ENCODE peak calls at places on chromosomes 1 and 21, in ten cellular contexts. One of them, this sample, is unnamed.

GRCh38 chr1:22636369-22636768 is at the start of gene C1QA:
- DNase-seq in small intestine: no peak
- DNase-seq in left ventricle myocardium inferior: peak
- DNase-seq in HCT116: no peak
- DNase-seq in uterus: no peak
- DNase-seq in CD8-positive, alpha-beta T cell: no peak
- DNase-seq in hepatocyte: no peak
- DNase-seq in dorsolateral prefrontal cortex: peak
- DNase-seq in heart right ventricle: peak
- DNase-seq in brain microvascular endothelial cell: no peak
- DNase-seq in this sample: peak

GRCh38 chr1:87972818-87973217 is 644.1 kb downstream of the LMO4 start:
- DNase-seq in small intestine: no peak
- DNase-seq in left ventricle myocardium inferior: no peak
- DNase-seq in HCT116: no peak
- DNase-seq in uterus: no peak
- DNase-seq in CD8-positive, alpha-beta T cell: no peak
- DNase-seq in hepatocyte: no peak
- DNase-seq in dorsolateral prefrontal cortex: no peak
- DNase-seq in heart right ventricle: no peak
- DNase-seq in brain microvascular endothelial cell: no peak
- DNase-seq in this sample: no peak

GRCh38 chr1:156717411-156717810 is 10.9 kb upstream of the METTL25B start:
- DNase-seq in small intestine: no peak
- DNase-seq in left ventricle myocardium inferior: no peak
- DNase-seq in HCT116: no peak
- DNase-seq in uterus: no peak
- DNase-seq in CD8-positive, alpha-beta T cell: no peak
- DNase-seq in hepatocyte: no peak
- DNase-seq in dorsolateral prefrontal cortex: no peak
- DNase-seq in heart right ventricle: no peak
- DNase-seq in brain microvascular endothelial cell: no peak
- DNase-seq in this sample: no peak

GRCh38 chr1:165352442-165353293 is 3.8 kb downstream of the LMX1A start:
- DNase-seq in small intestine: peak
- DNase-seq in left ventricle myocardium inferior: no peak
- DNase-seq in HCT116: no peak
- DNase-seq in uterus: no peak
- DNase-seq in CD8-positive, alpha-beta T cell: no peak
- DNase-seq in hepatocyte: peak
- DNase-seq in dorsolateral prefrontal cortex: no peak
- DNase-seq in heart right ventricle: no peak
- DNase-seq in brain microvascular endothelial cell: no peak
- DNase-seq in this sample: no peak

GRCh38 chr21:42028754-42029385 is 18.7 kb upstream of the ZBTB21 start:
- DNase-seq in small intestine: peak
- DNase-seq in left ventricle myocardium inferior: no peak
- DNase-seq in HCT116: no peak
- DNase-seq in uterus: no peak
- DNase-seq in CD8-positive, alpha-beta T cell: no peak
- DNase-seq in hepatocyte: no peak
- DNase-seq in dorsolateral prefrontal cortex: no peak
- DNase-seq in heart right ventricle: no peak
- DNase-seq in brain microvascular endothelial cell: no peak
- DNase-seq in this sample: no peak

GRCh38 chr21:36015096-36015495 is 45.2 kb downstream of the SETD4 start:
- DNase-seq in small intestine: no peak
- DNase-seq in left ventricle myocardium inferior: no peak
- DNase-seq in HCT116: no peak
- DNase-seq in uterus: no peak
- DNase-seq in CD8-positive, alpha-beta T cell: no peak
- DNase-seq in hepatocyte: no peak
- DNase-seq in dorsolateral prefrontal cortex: no peak
- DNase-seq in heart right ventricle: no peak
- DNase-seq in brain microvascular endothelial cell: no peak
- DNase-seq in this sample: no peak

GRCh38 chr1:230306158-230306557 is 120.0 kb downstream of the PGBD5 start:
- DNase-seq in small intestine: no peak
- DNase-seq in left ventricle myocardium inferior: no peak
- DNase-seq in HCT116: no peak
- DNase-seq in uterus: no peak
- DNase-seq in CD8-positive, alpha-beta T cell: no peak
- DNase-seq in hepatocyte: no peak
- DNase-seq in dorsolateral prefrontal cortex: no peak
- DNase-seq in heart right ventricle: no peak
- DNase-seq in brain microvascular endothelial cell: no peak
- DNase-seq in this sample: no peak

GRCh38 chr1:172293379-172293778 is 127.1 kb upstream of the C1orf105 start:
- DNase-seq in small intestine: no peak
- DNase-seq in left ventricle myocardium inferior: no peak
- DNase-seq in HCT116: no peak
- DNase-seq in uterus: no peak
- DNase-seq in CD8-positive, alpha-beta T cell: no peak
- DNase-seq in hepatocyte: no peak
- DNase-seq in dorsolateral prefrontal cortex: no peak
- DNase-seq in heart right ventricle: no peak
- DNase-seq in brain microvascular endothelial cell: no peak
- DNase-seq in this sample: no peak

GRCh38 chr1:30258876-30259275 is 464.5 kb downstream of the MATN1 start:
- DNase-seq in small intestine: no peak
- DNase-seq in left ventricle myocardium inferior: no peak
- DNase-seq in HCT116: no peak
- DNase-seq in uterus: no peak
- DNase-seq in CD8-positive, alpha-beta T cell: no peak
- DNase-seq in hepatocyte: no peak
- DNase-seq in dorsolateral prefrontal cortex: no peak
- DNase-seq in heart right ventricle: no peak
- DNase-seq in brain microvascular endothelial cell: no peak
- DNase-seq in this sample: no peak
- H3K27ac ChIP-seq in small intestine: no peak
- H3K27ac ChIP-seq in left ventricle myocardium inferior: no peak
- H3K27ac ChIP-seq in HCT116: no peak
- H3K27ac ChIP-seq in uterus: no peak
- H3K27ac ChIP-seq in CD8-positive, alpha-beta T cell: no peak
- H3K27ac ChIP-seq in hepatocyte: no peak
- H3K27ac ChIP-seq in dorsolateral prefrontal cortex: no peak
- H3K27ac ChIP-seq in heart right ventricle: no peak
- H3K27ac ChIP-seq in brain microvascular endothelial cell: no peak
- H3K27ac ChIP-seq in this sample: no peak

GRCh38 chr1:182631954-182632353 is 27.8 kb upstream of the RGS16 start:
- DNase-seq in small intestine: no peak
- DNase-seq in left ventricle myocardium inferior: no peak
- DNase-seq in HCT116: no peak
- DNase-seq in uterus: no peak
- DNase-seq in CD8-positive, alpha-beta T cell: no peak
- DNase-seq in hepatocyte: no peak
- DNase-seq in dorsolateral prefrontal cortex: no peak
- DNase-seq in heart right ventricle: no peak
- DNase-seq in brain microvascular endothelial cell: no peak
- DNase-seq in this sample: no peak

GRCh38 chr1:182629674-182630073 is 25.5 kb upstream of the RGS16 start:
- DNase-seq in small intestine: no peak
- DNase-seq in left ventricle myocardium inferior: no peak
- DNase-seq in HCT116: no peak
- DNase-seq in uterus: no peak
- DNase-seq in CD8-positive, alpha-beta T cell: peak
- DNase-seq in hepatocyte: no peak
- DNase-seq in dorsolateral prefrontal cortex: no peak
- DNase-seq in heart right ventricle: no peak
- DNase-seq in brain microvascular endothelial cell: no peak
- DNase-seq in this sample: no peak

GRCh38 chr1:182631058-182631677 is 27.0 kb upstream of the RGS16 start:
- DNase-seq in small intestine: no peak
- DNase-seq in left ventricle myocardium inferior: no peak
- DNase-seq in HCT116: no peak
- DNase-seq in uterus: no peak
- DNase-seq in CD8-positive, alpha-beta T cell: no peak
- DNase-seq in hepatocyte: no peak
- DNase-seq in dorsolateral prefrontal cortex: no peak
- DNase-seq in heart right ventricle: no peak
- DNase-seq in brain microvascular endothelial cell: no peak
- DNase-seq in this sample: no peak

GRCh38 chr1:182628657-182629056 is 24.5 kb upstream of the RGS16 start:
- DNase-seq in small intestine: no peak
- DNase-seq in left ventricle myocardium inferior: no peak
- DNase-seq in HCT116: no peak
- DNase-seq in uterus: no peak
- DNase-seq in CD8-positive, alpha-beta T cell: no peak
- DNase-seq in hepatocyte: no peak
- DNase-seq in dorsolateral prefrontal cortex: no peak
- DNase-seq in heart right ventricle: no peak
- DNase-seq in brain microvascular endothelial cell: no peak
- DNase-seq in this sample: no peak

DNA sequence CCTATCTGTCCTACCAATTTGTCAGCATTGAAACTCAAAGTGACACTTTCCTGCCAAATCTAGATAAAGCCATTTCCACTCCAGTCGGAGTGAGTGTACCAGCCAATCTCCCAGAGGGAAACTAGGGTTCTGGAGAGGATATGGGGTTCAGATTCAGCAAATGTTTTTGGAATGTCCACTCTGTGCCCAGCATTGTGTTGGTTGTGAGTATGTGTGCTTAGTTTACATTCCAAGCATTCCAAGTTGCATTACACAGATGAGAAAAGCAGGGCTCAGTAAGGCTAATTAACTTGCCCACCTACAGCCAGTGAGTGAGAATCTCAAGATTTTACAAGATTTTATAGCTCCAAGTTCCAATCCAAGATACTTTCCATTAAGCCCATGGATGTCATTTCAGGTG is 26.4 kb upstream of the RGS16 start:
- DNase-seq in small intestine: no peak
- DNase-seq in left ventricle myocardium inferior: no peak
- DNase-seq in HCT116: no peak
- DNase-seq in uterus: no peak
- DNase-seq in CD8-positive, alpha-beta T cell: no peak
- DNase-seq in hepatocyte: no peak
- DNase-seq in dorsolateral prefrontal cortex: no peak
- DNase-seq in heart right ventricle: no peak
- DNase-seq in brain microvascular endothelial cell: no peak
- DNase-seq in this sample: no peak
- H3K27ac ChIP-seq in small intestine: no peak
- H3K27ac ChIP-seq in left ventricle myocardium inferior: no peak
- H3K27ac ChIP-seq in HCT116: no peak
- H3K27ac ChIP-seq in uterus: no peak
- H3K27ac ChIP-seq in CD8-positive, alpha-beta T cell: no peak
- H3K27ac ChIP-seq in hepatocyte: no peak
- H3K27ac ChIP-seq in dorsolateral prefrontal cortex: no peak
- H3K27ac ChIP-seq in heart right ventricle: no peak
- H3K27ac ChIP-seq in brain microvascular endothelial cell: no peak
- H3K27ac ChIP-seq in this sample: no peak

GRCh38 chr1:184035719-184036516 is 1.6 kb downstream of the COLGALT2 start:
- DNase-seq in small intestine: no peak
- DNase-seq in left ventricle myocardium inferior: no peak
- DNase-seq in HCT116: no peak
- DNase-seq in uterus: no peak
- DNase-seq in CD8-positive, alpha-beta T cell: no peak
- DNase-seq in hepatocyte: no peak
- DNase-seq in dorsolateral prefrontal cortex: no peak
- DNase-seq in heart right ventricle: no peak
- DNase-seq in brain microvascular endothelial cell: no peak
- DNase-seq in this sample: no peak

GRCh38 chr1:184034761-184035379 is 2.7 kb downstream of the COLGALT2 start:
- DNase-seq in small intestine: no peak
- DNase-seq in left ventricle myocardium inferior: no peak
- DNase-seq in HCT116: no peak
- DNase-seq in uterus: no peak
- DNase-seq in CD8-positive, alpha-beta T cell: no peak
- DNase-seq in hepatocyte: no peak
- DNase-seq in dorsolateral prefrontal cortex: no peak
- DNase-seq in heart right ventricle: no peak
- DNase-seq in brain microvascular endothelial cell: no peak
- DNase-seq in this sample: no peak

GRCh38 chr1:184033136-184033469 is 4.4 kb downstream of the COLGALT2 start:
- DNase-seq in small intestine: no peak
- DNase-seq in left ventricle myocardium inferior: no peak
- DNase-seq in HCT116: no peak
- DNase-seq in uterus: no peak
- DNase-seq in CD8-positive, alpha-beta T cell: no peak
- DNase-seq in hepatocyte: no peak
- DNase-seq in dorsolateral prefrontal cortex: no peak
- DNase-seq in heart right ventricle: no peak
- DNase-seq in brain microvascular endothelial cell: no peak
- DNase-seq in this sample: no peak

GRCh38 chr1:184032306-184033135 is 5.0 kb downstream of the COLGALT2 start:
- DNase-seq in small intestine: no peak
- DNase-seq in left ventricle myocardium inferior: no peak
- DNase-seq in HCT116: no peak
- DNase-seq in uterus: no peak
- DNase-seq in CD8-positive, alpha-beta T cell: no peak
- DNase-seq in hepatocyte: no peak
- DNase-seq in dorsolateral prefrontal cortex: no peak
- DNase-seq in heart right ventricle: no peak
- DNase-seq in brain microvascular endothelial cell: no peak
- DNase-seq in this sample: no peak

DNA sequence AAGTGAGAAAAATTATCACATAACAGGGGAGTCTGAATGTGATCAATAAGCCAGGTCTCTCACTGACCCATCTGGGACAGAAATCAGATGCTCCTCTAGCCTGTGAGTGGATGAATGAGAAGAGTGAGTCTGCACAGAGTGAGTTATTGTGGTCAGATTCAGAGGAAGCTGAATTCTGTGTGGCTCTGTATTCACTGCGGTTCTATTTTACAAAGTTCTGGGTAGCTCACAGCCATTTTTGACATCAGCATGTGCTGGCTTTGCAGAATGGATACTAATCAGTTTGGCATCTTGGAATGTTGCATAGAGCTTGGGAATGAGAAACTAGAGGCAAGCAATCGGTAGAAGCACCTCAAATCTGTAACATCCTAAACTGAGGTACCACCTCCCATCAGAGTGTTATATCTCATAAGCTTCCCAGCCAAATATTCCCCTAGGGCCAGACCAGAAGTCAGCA is 3.8 kb downstream of the COLGALT2 start:
- DNase-seq in small intestine: no peak
- DNase-seq in left ventricle myocardium inferior: no peak
- DNase-seq in HCT116: no peak
- DNase-seq in uterus: no peak
- DNase-seq in CD8-positive, alpha-beta T cell: no peak
- DNase-seq in hepatocyte: no peak
- DNase-seq in dorsolateral prefrontal cortex: no peak
- DNase-seq in heart right ventricle: no peak
- DNase-seq in brain microvascular endothelial cell: peak
- DNase-seq in this sample: no peak
- H3K27ac ChIP-seq in small intestine: no peak
- H3K27ac ChIP-seq in left ventricle myocardium inferior: peak
- H3K27ac ChIP-seq in HCT116: no peak
- H3K27ac ChIP-seq in uterus: no peak
- H3K27ac ChIP-seq in CD8-positive, alpha-beta T cell: no peak
- H3K27ac ChIP-seq in hepatocyte: no peak
- H3K27ac ChIP-seq in dorsolateral prefrontal cortex: peak
- H3K27ac ChIP-seq in heart right ventricle: no peak
- H3K27ac ChIP-seq in brain microvascular endothelial cell: no peak
- H3K27ac ChIP-seq in this sample: peak

DNA sequence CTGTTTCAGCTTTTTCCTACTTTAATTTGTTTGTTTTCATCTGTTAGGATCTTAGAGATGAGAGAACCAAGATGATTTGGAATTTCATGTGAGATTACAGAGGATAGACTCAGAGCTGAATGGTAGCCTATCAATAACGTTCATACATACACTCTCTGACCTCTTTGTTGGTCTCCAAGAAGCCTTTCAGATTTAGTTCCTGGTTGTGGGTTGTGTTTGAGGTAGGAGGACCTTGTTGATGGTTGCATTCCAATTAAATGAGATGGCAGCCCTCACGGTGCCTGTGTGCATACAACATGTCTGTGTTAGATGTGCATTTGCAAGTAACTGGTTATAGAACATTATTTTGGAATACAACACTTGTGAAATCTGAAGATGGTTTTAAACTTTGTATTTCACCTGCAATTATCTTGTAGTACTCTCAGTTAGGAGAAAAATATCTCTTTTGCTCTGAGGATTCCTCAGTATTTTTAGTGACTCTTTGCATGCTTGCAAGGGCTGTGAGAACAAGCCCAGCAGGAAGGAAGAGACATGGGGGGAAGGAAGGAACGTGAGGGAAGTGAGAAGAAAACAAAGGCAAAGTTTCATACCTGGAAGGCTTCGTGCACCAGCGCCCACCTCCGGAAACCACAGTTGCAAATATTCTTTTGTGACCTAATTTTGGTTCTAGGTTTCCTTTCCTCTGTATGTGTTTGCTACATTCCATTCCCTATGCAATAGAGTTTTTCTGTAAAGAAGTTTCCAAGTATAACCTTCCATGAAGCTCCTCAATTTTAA is 291.8 kb downstream of the DISC1 start:
- DNase-seq in small intestine: peak
- DNase-seq in left ventricle myocardium inferior: no peak
- DNase-seq in HCT116: no peak
- DNase-seq in uterus: no peak
- DNase-seq in CD8-positive, alpha-beta T cell: no peak
- DNase-seq in hepatocyte: no peak
- DNase-seq in dorsolateral prefrontal cortex: no peak
- DNase-seq in heart right ventricle: no peak
- DNase-seq in brain microvascular endothelial cell: peak
- DNase-seq in this sample: no peak
- H3K27ac ChIP-seq in small intestine: no peak
- H3K27ac ChIP-seq in left ventricle myocardium inferior: peak
- H3K27ac ChIP-seq in HCT116: no peak
- H3K27ac ChIP-seq in uterus: no peak
- H3K27ac ChIP-seq in CD8-positive, alpha-beta T cell: peak
- H3K27ac ChIP-seq in hepatocyte: no peak
- H3K27ac ChIP-seq in dorsolateral prefrontal cortex: no peak
- H3K27ac ChIP-seq in heart right ventricle: peak
- H3K27ac ChIP-seq in brain microvascular endothelial cell: no peak
- H3K27ac ChIP-seq in this sample: no peak

This sample was measured in caudate nucleus.